ENCODE peak calls at places on chromosomes 5 and 9, in ten cellular contexts. H is GM10248; E is Panc1; K is ACHN; U is stimulated activated CD4-positive, alpha-beta T cell treated with anti-CD3 and anti-CD28 coated beads, TNF-alpha, amount 100 ng/mL, for 24 hours; A is pons; M is amygdala; S is NCI-H1105 treated with DMSO at 0.1 percent for 48 hours; P is heart right ventricle; Z is cardiac muscle cell. N is an unnamed sample.

GRCh38 chr5:158754018-158754514 is 345.6 kb downstream of the EBF1 start:
- DNase-seq in H (no peak), E (no peak), K (no peak), U (no peak), A (no peak), M (no peak), S (no peak), P (no peak), Z (no peak), N (no peak)

GRCh38 chr9:120413121-120414048 is 166.6 kb downstream of the CDK5RAP2 start:
- DNase-seq in H (no peak), E (no peak), K (no peak), U (no peak), A (no peak), M (no peak), S (peak; percentile 47), P (no peak), Z (no peak), N (no peak)

GRCh38 chr9:134793281-134793680 is 87.3 kb upstream of the FCN2 start:
- DNase-seq in H (no peak), E (no peak), K (no peak), U (no peak), A (no peak), M (no peak), S (no peak), P (no peak), Z (no peak), N (no peak)

GRCh38 chr5:110354896-110355295 is 371.6 kb downstream of the TMEM232 start:
- DNase-seq in H (no peak), E (no peak), K (no peak), U (no peak), A (peak; percentile 36), M (no peak), S (no peak), P (no peak), Z (no peak), N (no peak)

GRCh38 chr5:124438390-124439380 is 307.8 kb downstream of the ZNF608 start:
- DNase-seq in H (no peak), E (no peak), K (no peak), U (no peak), A (peak; percentile 90), M (peak; percentile 47), S (peak; percentile 65), P (no peak), Z (no peak), N (peak; percentile 14)

GRCh38 chr5:132915681-132916080 is 42.2 kb downstream of the LEAP2 start:
- DNase-seq in H (no peak), E (no peak), K (no peak), U (no peak), A (no peak), M (no peak), S (no peak), P (no peak), Z (no peak), N (no peak)

GRCh38 chr5:72921103-72921502 is 34.7 kb upstream of the FCHO2 start:
- DNase-seq in H (no peak), E (no peak), K (no peak), U (no peak), A (no peak), M (no peak), S (no peak), P (no peak), Z (no peak), N (no peak)

GRCh38 chr5:110351451-110351850 is 375.0 kb downstream of the TMEM232 start:
- DNase-seq in H (no peak), E (no peak), K (no peak), U (no peak), A (no peak), M (no peak), S (no peak), P (no peak), Z (no peak), N (no peak)

GRCh38 chr5:172902497-172903472 is 56.4 kb upstream of the RPL26L1 start:
- DNase-seq in H (no peak), E (no peak), K (peak; percentile 93), U (no peak), A (peak; percentile 43), M (no peak), S (no peak), P (peak; percentile 81), Z (peak; percentile 66), N (peak; percentile 18)

GRCh38 chr5:55546991-55547390 is 12.2 kb upstream of the PLPP1 start:
- DNase-seq in H (no peak), E (no peak), K (no peak), U (no peak), A (no peak), M (no peak), S (no peak), P (no peak), Z (no peak), N (peak; percentile 11)

GRCh38 chr9:87570000-87570834 is 72.5 kb downstream of the DAPK1 start:
- DNase-seq in H (peak; percentile 47), E (no peak), K (no peak), U (no peak), A (no peak), M (no peak), S (peak; percentile 52), P (no peak), Z (no peak), N (no peak)

GRCh38 chr9:68844196-68844595 is 139.2 kb downstream of the PIP5K1B start:
- DNase-seq in H (no peak), E (no peak), K (no peak), U (no peak), A (peak; percentile 36), M (no peak), S (no peak), P (no peak), Z (no peak), N (no peak)

GRCh38 chr9:99590879-99591278 is 230.8 kb upstream of the NR4A3 start:
- DNase-seq in H (no peak), E (no peak), K (no peak), U (no peak), A (peak; percentile 74), M (no peak), S (no peak), P (no peak), Z (no peak), N (no peak)

GRCh38 chr5:443239-444151 is 519 bp downstream of the EXOC3 start:
- DNase-seq in H (peak; percentile 57), E (no peak), K (no peak), U (peak; percentile 16), A (no peak), M (no peak), S (peak; percentile 47), P (no peak), Z (no peak), N (peak; percentile 42)

GRCh38 chr9:115164511-115164974 is 46.6 kb upstream of the TNC start:
- DNase-seq in H (no peak), E (no peak), K (peak; percentile 38), U (no peak), A (peak; percentile 87), M (peak; percentile 36), S (peak; percentile 82), P (no peak), Z (no peak), N (peak; percentile 11)

GRCh38 chr9:2771661-2772060 is 54.4 kb downstream of the KCNV2 start:
- DNase-seq in H (no peak), E (no peak), K (no peak), U (no peak), A (no peak), M (no peak), S (no peak), P (no peak), Z (no peak), N (no peak)

GRCh38 chr5:98050583-98050982 is 722.9 kb upstream of the RGMB start:
- DNase-seq in H (no peak), E (no peak), K (no peak), U (no peak), A (no peak), M (no peak), S (no peak), P (no peak), Z (no peak), N (no peak)

GRCh38 chr5:111775224-111775623 is 18.2 kb upstream of the NREP start:
- DNase-seq in H (no peak), E (no peak), K (no peak), U (no peak), A (no peak), M (no peak), S (no peak), P (no peak), Z (no peak), N (no peak)

GRCh38 chr5:119285070-119285916 is 70.5 kb upstream of the TNFAIP8 start:
- DNase-seq in H (no peak), E (no peak), K (peak; percentile 27), U (no peak), A (no peak), M (no peak), S (no peak), P (peak; percentile 16), Z (no peak), N (no peak)

GRCh38 chr9:89817186-89817960 is 212.6 kb downstream of the GADD45G start:
- DNase-seq in H (no peak), E (no peak), K (no peak), U (no peak), A (no peak), M (no peak), S (no peak), P (no peak), Z (no peak), N (no peak)

GRCh38 chr5:37478086-37478485 is 99.0 kb downstream of the WDR70 start:
- DNase-seq in H (no peak), E (no peak), K (no peak), U (no peak), A (no peak), M (no peak), S (no peak), P (no peak), Z (no peak), N (no peak)

GRCh38 chr5:131473731-131474130 is 161.3 kb downstream of the RAPGEF6 start:
- DNase-seq in H (no peak), E (no peak), K (no peak), U (no peak), A (no peak), M (no peak), S (no peak), P (no peak), Z (no peak), N (no peak)

GRCh38 chr5:10439692-10440091 is 2.0 kb upstream of the ROPN1L start:
- DNase-seq in H (no peak), E (no peak), K (no peak), U (no peak), A (no peak), M (no peak), S (no peak), P (no peak), Z (no peak), N (no peak)

GRCh38 chr5:19988447-19988846 is 447 bp upstream of the CDH18 start:
- DNase-seq in H (no peak), E (no peak), K (no peak), U (no peak), A (no peak), M (no peak), S (no peak), P (no peak), Z (no peak), N (peak; percentile 48)

GRCh38 chr9:72509635-72510034 is 11.8 kb upstream of the TMC1 start:
- DNase-seq in H (peak; percentile 56), E (no peak), K (peak; percentile 45), U (no peak), A (no peak), M (no peak), S (no peak), P (no peak), Z (no peak), N (no peak)

GRCh38 chr5:167207081-167207480 is 1084.4 kb upstream of the WWC1 start:
- DNase-seq in H (no peak), E (no peak), K (no peak), U (no peak), A (no peak), M (no peak), S (no peak), P (no peak), Z (no peak), N (no peak)

GRCh38 chr9:86126998-86127972 is 27.9 kb upstream of the GOLM1 start:
- DNase-seq in H (no peak), E (peak; percentile 91), K (peak; percentile 95), U (no peak), A (peak; percentile 69), M (peak; percentile 11), S (peak; percentile 93), P (peak; percentile 23), Z (peak; percentile 91), N (peak; percentile 84)

GRCh38 chr5:159056201-159056600 is 43.5 kb downstream of the EBF1 start:
- DNase-seq in H (no peak), E (no peak), K (no peak), U (no peak), A (no peak), M (no peak), S (no peak), P (no peak), Z (no peak), N (no peak)